ENCODE peak calls at places on chromosomes 5 and 9, in nine cellular contexts. A is posterior cingulate gyrus, N is AG04450, J is A549, D is nephron progenitor cell, P is K562, V is EH, K is 8988T, R is adipocyte. G is an unnamed sample.

GRCh38 chr9:99244300-99245260 is 22.5 kb downstream of the SEC61B start:
- DNase-seq in A (no peak), N (no peak), J (no peak), D (no peak), P (no peak), V (no peak), K (no peak), R (no peak), G (no peak)

GRCh38 chr5:169889572-169889971 is 90.7 kb downstream of the INSYN2B start:
- DNase-seq in A (no peak), N (no peak), J (no peak), D (no peak), P (no peak), V (no peak), K (no peak), R (no peak), G (no peak)

GRCh38 chr5:177123789-177124485 is 9.6 kb upstream of the NSD1 start:
- DNase-seq in A (no peak), N (no peak), J (no peak), D (no peak), P (no peak), V (no peak), K (no peak), R (no peak), G (no peak)

GRCh38 chr9:70479880-70480291 is 65.4 kb upstream of the KLF9 start:
- DNase-seq in A (no peak), N (peak), J (no peak), D (peak), P (no peak), V (peak), K (no peak), R (peak), G (no peak)

GRCh38 chr9:134985451-134985850 is 67.7 kb upstream of the FCN1 start:
- DNase-seq in A (no peak), N (no peak), J (no peak), D (no peak), P (no peak), V (no peak), K (no peak), R (no peak), G (no peak)

GRCh38 chr5:83107692-83108410 is 30.5 kb downstream of the XRCC4 start:
- DNase-seq in A (no peak), N (no peak), J (no peak), D (no peak), P (no peak), V (no peak), K (no peak), R (no peak), G (no peak)

GRCh38 chr9:87725900-87726709 is at the start of gene CTSL:
- DNase-seq in A (peak), N (no peak), J (peak), D (peak), P (peak), V (peak), K (peak), R (peak), G (peak)

GRCh38 chr9:91711755-91712591 is 238.1 kb downstream of the ROR2 start:
- DNase-seq in A (no peak), N (no peak), J (no peak), D (no peak), P (no peak), V (peak), K (no peak), R (no peak), G (no peak)

GRCh38 chr5:96868603-96869371 is 7.5 kb upstream of the ERAP2 start:
- DNase-seq in A (no peak), N (peak), J (peak), D (no peak), P (peak), V (peak), K (peak), R (peak), G (peak)

GRCh38 chr9:112042769-112043168 is 132.3 kb downstream of the SUSD1 start:
- DNase-seq in A (no peak), N (no peak), J (no peak), D (no peak), P (no peak), V (no peak), K (no peak), R (no peak), G (no peak)

GRCh38 chr9:103335461-103335860 is 340.3 kb downstream of the CYLC2 start:
- DNase-seq in A (no peak), N (no peak), J (no peak), D (no peak), P (no peak), V (no peak), K (no peak), R (no peak), G (no peak)

GRCh38 chr5:38414348-38414747 is 142.1 kb downstream of the LIFR start:
- DNase-seq in A (no peak), N (no peak), J (no peak), D (no peak), P (no peak), V (peak), K (no peak), R (peak), G (no peak)

GRCh38 chr9:38437193-38437823 is 13.1 kb upstream of the IGFBPL1 start:
- DNase-seq in A (no peak), N (peak), J (peak), D (no peak), P (no peak), V (peak), K (no peak), R (peak), G (peak)

GRCh38 chr5:31452314-31452713 is 79.6 kb downstream of the DROSHA start:
- DNase-seq in A (no peak), N (no peak), J (no peak), D (no peak), P (no peak), V (no peak), K (no peak), R (no peak), G (no peak)

GRCh38 chr5:37886207-37886905 is 46.5 kb upstream of the GDNF start:
- DNase-seq in A (no peak), N (no peak), J (no peak), D (no peak), P (no peak), V (no peak), K (no peak), R (no peak), G (no peak)

GRCh38 chr9:107637421-107638420 is 148.2 kb upstream of the KLF4 start:
- DNase-seq in A (peak), N (peak), J (peak), D (peak), P (no peak), V (peak), K (peak), R (peak), G (no peak)

GRCh38 chr9:96158909-96159575 is 142.9 kb downstream of the HSD17B3 start:
- DNase-seq in A (no peak), N (no peak), J (no peak), D (no peak), P (no peak), V (peak), K (no peak), R (no peak), G (no peak)

GRCh38 chr9:479316-479715 is 264.7 kb downstream of the DOCK8 start:
- DNase-seq in A (no peak), N (no peak), J (no peak), D (no peak), P (no peak), V (no peak), K (no peak), R (no peak), G (peak)

GRCh38 chr9:136943291-136944093 is 1.0 kb downstream of the FBXW5 start:
- DNase-seq in A (no peak), N (no peak), J (peak), D (peak), P (peak), V (no peak), K (peak), R (no peak), G (no peak)

G was measured in Caki2.